ENCODE peak calls at places on chromosomes 3 and 15, in four cellular contexts. One of them, this sample, is unnamed.

GRCh38 chr3:47658444-47658843 is 79.8 kb upstream of the CSPG5 start:
- DNase-seq in CD8-positive, alpha-beta memory T cell: no peak
- DNase-seq in SK-N-SH: no peak
- DNase-seq in ovary: no peak
- DNase-seq in this sample: no peak

GRCh38 chr3:25587094-25587493 is 77.6 kb downstream of the TOP2B start:
- DNase-seq in CD8-positive, alpha-beta memory T cell: no peak
- DNase-seq in SK-N-SH: no peak
- DNase-seq in ovary: no peak
- DNase-seq in this sample: no peak

GRCh38 chr3:127456471-127457093 is 134.0 kb downstream of the TPRA1 start:
- DNase-seq in CD8-positive, alpha-beta memory T cell: no peak
- DNase-seq in SK-N-SH: no peak
- DNase-seq in ovary: no peak
- DNase-seq in this sample: no peak

GRCh38 chr15:74497584-74497983 is 36.6 kb upstream of the UBL7 start:
- DNase-seq in CD8-positive, alpha-beta memory T cell: no peak
- DNase-seq in SK-N-SH: no peak
- DNase-seq in ovary: no peak
- DNase-seq in this sample: no peak

GRCh38 chr15:48433226-48433886 is 102.1 kb downstream of the DUT start:
- DNase-seq in CD8-positive, alpha-beta memory T cell: no peak
- DNase-seq in SK-N-SH: no peak
- DNase-seq in ovary: no peak
- DNase-seq in this sample: no peak

GRCh38 chr3:189270248-189270832 is 98.6 kb downstream of the TPRG1 start:
- DNase-seq in CD8-positive, alpha-beta memory T cell: no peak
- DNase-seq in SK-N-SH: no peak
- DNase-seq in ovary: no peak
- DNase-seq in this sample: no peak

GRCh38 chr15:57861805-57862586 is 155.5 kb downstream of the POLR2M start:
- DNase-seq in CD8-positive, alpha-beta memory T cell: no peak
- DNase-seq in SK-N-SH: no peak
- DNase-seq in ovary: no peak
- DNase-seq in this sample: no peak

GRCh38 chr15:70234256-70234965 is 136.7 kb upstream of the TLE3 start:
- DNase-seq in CD8-positive, alpha-beta memory T cell: no peak
- DNase-seq in SK-N-SH: no peak
- DNase-seq in ovary: no peak
- DNase-seq in this sample: no peak

GRCh38 chr15:89129123-89129815 is 41.0 kb downstream of the ABHD2 start:
- DNase-seq in CD8-positive, alpha-beta memory T cell: peak
- DNase-seq in SK-N-SH: peak
- DNase-seq in ovary: peak
- DNase-seq in this sample: no peak

GRCh38 chr3:134337071-134337482 is 37.2 kb downstream of the AMOTL2 start:
- DNase-seq in CD8-positive, alpha-beta memory T cell: no peak
- DNase-seq in SK-N-SH: no peak
- DNase-seq in ovary: no peak
- DNase-seq in this sample: no peak

GRCh38 chr3:160023476-160023875 is 34.8 kb downstream of the IL12A start:
- DNase-seq in CD8-positive, alpha-beta memory T cell: no peak
- DNase-seq in SK-N-SH: no peak
- DNase-seq in ovary: no peak
- DNase-seq in this sample: no peak

GRCh38 chr3:171260430-171260829 is 199.8 kb downstream of the TNIK start:
- DNase-seq in CD8-positive, alpha-beta memory T cell: no peak
- DNase-seq in SK-N-SH: no peak
- DNase-seq in ovary: no peak
- DNase-seq in this sample: no peak
- H3K27ac ChIP-seq in CD8-positive, alpha-beta memory T cell: no peak
- H3K27ac ChIP-seq in SK-N-SH: no peak
- H3K27ac ChIP-seq in ovary: no peak
- H3K27ac ChIP-seq in this sample: no peak

GRCh38 chr3:129481783-129482332 is 41.8 kb downstream of the IFT122 start:
- DNase-seq in CD8-positive, alpha-beta memory T cell: peak
- DNase-seq in SK-N-SH: peak
- DNase-seq in ovary: peak
- DNase-seq in this sample: peak
- H3K27ac ChIP-seq in CD8-positive, alpha-beta memory T cell: peak
- H3K27ac ChIP-seq in SK-N-SH: no peak
- H3K27ac ChIP-seq in ovary: no peak
- H3K27ac ChIP-seq in this sample: no peak

DNA sequence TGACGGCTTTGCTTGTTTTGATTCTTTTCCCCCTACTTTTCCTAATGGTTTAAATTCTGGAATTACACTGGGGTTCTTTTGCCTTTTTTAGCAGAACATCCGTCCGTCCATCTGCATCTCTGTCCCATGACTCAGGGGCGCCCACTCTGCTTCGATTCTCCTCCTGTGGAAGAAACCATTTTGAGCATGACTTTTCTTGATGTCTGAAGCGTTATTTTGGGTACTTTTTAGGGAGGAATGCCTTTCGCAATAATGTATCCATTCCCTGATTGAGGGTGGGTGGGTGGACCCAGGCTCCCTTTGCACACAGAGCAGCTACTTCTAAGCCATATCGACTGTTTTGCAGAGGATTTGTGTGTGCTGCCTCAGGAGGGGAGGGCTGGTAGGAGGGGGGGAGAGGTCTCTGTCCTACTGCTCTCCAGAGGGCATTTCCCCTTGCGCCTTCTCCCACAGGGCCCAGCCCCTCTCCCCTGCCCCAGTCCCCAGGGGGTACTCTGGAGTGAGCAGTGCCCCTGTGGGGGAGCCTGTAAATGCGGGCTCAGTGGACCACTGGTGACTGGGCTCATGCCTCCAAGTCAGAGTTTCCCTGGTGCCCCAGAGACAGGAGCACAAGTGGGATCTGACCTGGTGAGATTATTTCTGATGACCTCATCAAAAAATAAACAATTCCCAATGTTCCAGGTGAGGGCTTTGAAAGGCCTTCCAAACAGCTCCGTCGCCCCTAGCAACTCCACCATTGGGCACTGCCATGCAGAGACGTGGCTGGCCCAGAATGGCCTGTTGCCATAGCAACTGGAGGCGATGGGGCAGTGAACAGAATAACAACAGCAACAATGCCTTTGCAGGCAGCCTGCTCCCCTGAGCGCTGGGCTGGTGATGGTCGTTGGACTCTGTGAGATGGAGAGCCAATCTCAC is 19.4 kb upstream of the BSN start:
- DNase-seq in CD8-positive, alpha-beta memory T cell: no peak
- DNase-seq in SK-N-SH: peak
- DNase-seq in ovary: peak
- DNase-seq in this sample: no peak
- H3K27ac ChIP-seq in CD8-positive, alpha-beta memory T cell: no peak
- H3K27ac ChIP-seq in SK-N-SH: no peak
- H3K27ac ChIP-seq in ovary: no peak
- H3K27ac ChIP-seq in this sample: no peak

GRCh38 chr15:43930079-43930478 is 103.3 kb downstream of the WDR76 start:
- DNase-seq in CD8-positive, alpha-beta memory T cell: no peak
- DNase-seq in SK-N-SH: no peak
- DNase-seq in ovary: no peak
- DNase-seq in this sample: no peak

GRCh38 chr15:43932907-43933306 is 106.1 kb downstream of the WDR76 start:
- DNase-seq in CD8-positive, alpha-beta memory T cell: no peak
- DNase-seq in SK-N-SH: no peak
- DNase-seq in ovary: no peak
- DNase-seq in this sample: no peak

GRCh38 chr15:43932036-43932435 is 105.2 kb downstream of the WDR76 start:
- DNase-seq in CD8-positive, alpha-beta memory T cell: no peak
- DNase-seq in SK-N-SH: no peak
- DNase-seq in ovary: no peak
- DNase-seq in this sample: no peak

GRCh38 chr15:43928152-43928551 is 101.3 kb downstream of the WDR76 start:
- DNase-seq in CD8-positive, alpha-beta memory T cell: no peak
- DNase-seq in SK-N-SH: no peak
- DNase-seq in ovary: no peak
- DNase-seq in this sample: no peak

GRCh38 chr15:43930556-43930955 is 103.8 kb downstream of the WDR76 start:
- DNase-seq in CD8-positive, alpha-beta memory T cell: no peak
- DNase-seq in SK-N-SH: no peak
- DNase-seq in ovary: no peak
- DNase-seq in this sample: no peak
- H3K27ac ChIP-seq in CD8-positive, alpha-beta memory T cell: no peak
- H3K27ac ChIP-seq in SK-N-SH: no peak
- H3K27ac ChIP-seq in ovary: no peak
- H3K27ac ChIP-seq in this sample: peak

DNA sequence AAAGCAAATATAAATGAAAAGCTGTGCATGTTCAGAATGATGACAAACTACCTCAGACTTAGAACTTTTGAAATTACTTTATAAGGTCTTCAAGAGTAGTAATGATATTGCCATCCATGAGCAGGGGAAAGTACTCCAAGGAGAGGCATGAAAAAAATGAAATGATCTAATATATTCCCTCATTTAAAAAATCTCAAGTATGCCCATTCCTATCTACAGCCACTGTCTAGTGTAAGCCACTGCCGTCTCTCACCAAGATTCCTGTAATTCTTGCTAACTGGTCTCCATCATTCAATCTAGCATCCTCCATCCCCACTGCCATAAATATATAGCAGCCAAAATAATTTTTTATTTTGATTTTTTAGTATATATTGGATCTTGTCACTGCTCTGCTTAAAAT is 258.8 kb downstream of the PLOD2 start:
- DNase-seq in CD8-positive, alpha-beta memory T cell: no peak
- DNase-seq in SK-N-SH: no peak
- DNase-seq in ovary: no peak
- DNase-seq in this sample: no peak
- H3K27ac ChIP-seq in CD8-positive, alpha-beta memory T cell: no peak
- H3K27ac ChIP-seq in SK-N-SH: no peak
- H3K27ac ChIP-seq in ovary: no peak
- H3K27ac ChIP-seq in this sample: no peak

GRCh38 chr3:44762170-44762677 is 630 bp downstream of the KIF15 start:
- DNase-seq in CD8-positive, alpha-beta memory T cell: no peak
- DNase-seq in SK-N-SH: peak
- DNase-seq in ovary: no peak
- DNase-seq in this sample: no peak
- H3K27ac ChIP-seq in CD8-positive, alpha-beta memory T cell: peak
- H3K27ac ChIP-seq in SK-N-SH: peak
- H3K27ac ChIP-seq in ovary: no peak
- H3K27ac ChIP-seq in this sample: no peak